ENCODE peak calls at places on chromosomes 6 and 20, in six cellular contexts. Z is IMR-90, Q is H9, P is mesenchymal stem cell, N is H1, H is neuronal stem cell. Y is an unnamed sample.
A peak's percentile ranks its signal among the peaks of the same experiment; 100 is the strongest.

GRCh38 chr20:52783769-52784168 is 188.4 kb upstream of the TSHZ2 start:
- DNase-seq in H (no peak), Z (no peak), P (peak; percentile 4), Q (peak; percentile 59), N (peak; percentile 75), Y (no peak)

GRCh38 chr6:163490826-163491577 is 76.5 kb downstream of the QKI start:
- DNase-seq in N (no peak), P (peak; percentile 55), H (no peak), Q (no peak), Z (peak; percentile 61), Y (peak; percentile 23)

GRCh38 chr6:5729813-5730212 is 276.9 kb downstream of the NRN1 start:
- DNase-seq in Q (no peak), H (no peak), N (no peak), Z (no peak), P (no peak), Y (no peak)

GRCh38 chr6:100678027-100678426 is 203.1 kb downstream of the ASCC3 start:
- DNase-seq in P (no peak), H (no peak), N (no peak), Q (no peak), Z (peak; percentile 28), Y (no peak)

GRCh38 chr20:275791-276190 is 14.8 kb downstream of the C20orf96 start:
- DNase-seq in Q (no peak), N (no peak), Z (no peak), P (no peak), H (no peak), Y (no peak)

GRCh38 chr6:117018771-117019170 is 141.7 kb downstream of the RFX6 start:
- DNase-seq in Q (no peak), N (no peak), Z (no peak), P (no peak), H (no peak), Y (no peak)

GRCh38 chr6:125604257-125604656 is 145.2 kb upstream of the HEY2 start:
- DNase-seq in Q (no peak), N (no peak), H (no peak), P (no peak), Z (no peak), Y (no peak)

GRCh38 chr6:105810105-105810921 is 275.8 kb upstream of the PRDM1 start:
- DNase-seq in Z (peak; percentile 91), Q (no peak), N (no peak), P (peak; percentile 87), H (no peak), Y (no peak)

GRCh38 chr6:47061631-47062300 is 19.6 kb upstream of the ADGRF1 start:
- DNase-seq in H (no peak), P (peak; percentile 43), Z (no peak), Q (no peak), N (no peak), Y (no peak)

GRCh38 chr6:30331981-30332380 is 5.3 kb downstream of the TRIM39 start:
- DNase-seq in N (no peak), Q (no peak), P (no peak), H (no peak), Z (no peak), Y (peak; percentile 45)

GRCh38 chr6:142725024-142725770 is 219.8 kb downstream of the HIVEP2 start:
- DNase-seq in H (no peak), Q (no peak), N (no peak), Z (no peak), P (no peak), Y (peak; percentile 18)
- H3K23ac ChIP-seq in H (no peak overlapping the region), Q (no peak overlapping the region), N (no peak overlapping the region), Z (no peak overlapping the region), P (no peak overlapping the region), Y (no peak overlapping the region)

GRCh38 chr20:36861875-36862801 is 13.8 kb upstream of the TLDC2 start:
- DNase-seq in H (no peak), Z (peak; percentile 83), P (peak; percentile 93), N (peak; percentile 61), Q (peak; percentile 52), Y (peak; percentile 93)
- H4K8ac ChIP-seq in H (no peak overlapping the region), Z (peak overlapping the region; percentile 87), P (peak overlapping the region; percentile 19), N (no peak overlapping the region), Q (no peak overlapping the region), Y (peak overlapping the region; percentile 69)

GRCh38 chr6:78925317-78925716 is 58.0 kb downstream of the IRAK1BP1 start:
- DNase-seq in P (no peak), H (no peak), Q (no peak), N (no peak), Z (no peak), Y (no peak)
- H3K9me3 ChIP-seq in P (peaks cover 13% of the 10 kb centered on the region), H (peaks cover 2% of the 10 kb centered on the region), Q (no peaks in the 10 kb centered on the region), N (no peaks in the 10 kb centered on the region), Z (no peaks in the 10 kb centered on the region), Y (peaks cover 4% of the 10 kb centered on the region)

GRCh38 chr20:63047946-63048345 is 41.2 kb upstream of the BHLHE23 start:
- DNase-seq in Q (no peak), P (no peak), Z (no peak), H (no peak), N (no peak), Y (no peak)
- H3K23ac ChIP-seq in Q (no peak overlapping the region), P (no peak overlapping the region), Z (no peak overlapping the region), H (no peak overlapping the region), N (no peak overlapping the region), Y (no peak overlapping the region)

GRCh38 chr20:46196990-46197389 is 78.9 kb downstream of the CD40 start:
- DNase-seq in P (no peak), N (no peak), Q (no peak), H (no peak), Z (no peak), Y (no peak)
- H4K8ac ChIP-seq in P (no peak overlapping the region), N (no peak overlapping the region), Q (no peak overlapping the region), H (no peak overlapping the region), Z (no peak overlapping the region), Y (no peak overlapping the region)

GRCh38 chr20:50309764-50310672 is 119.4 kb downstream of the CEBPB start:
- DNase-seq in Z (no peak), Q (no peak), N (no peak), P (no peak), H (no peak), Y (no peak)
- H3K9me3 ChIP-seq in Z (no peaks in the 10 kb centered on the region), Q (no peaks in the 10 kb centered on the region), N (no peaks in the 10 kb centered on the region), P (no peaks in the 10 kb centered on the region), H (no peaks in the 10 kb centered on the region), Y (no peaks in the 10 kb centered on the region)

GRCh38 chr6:43725643-43726580 is 38.3 kb upstream of the MRPS18A start:
- DNase-seq in H (no peak), Z (no peak), Q (no peak), P (no peak), N (no peak), Y (no peak)
- H3K23ac ChIP-seq in H (no peak overlapping the region), Z (peak overlapping the region; percentile 50), Q (no peak overlapping the region), P (no peak overlapping the region), N (no peak overlapping the region), Y (no peak overlapping the region)

DNA sequence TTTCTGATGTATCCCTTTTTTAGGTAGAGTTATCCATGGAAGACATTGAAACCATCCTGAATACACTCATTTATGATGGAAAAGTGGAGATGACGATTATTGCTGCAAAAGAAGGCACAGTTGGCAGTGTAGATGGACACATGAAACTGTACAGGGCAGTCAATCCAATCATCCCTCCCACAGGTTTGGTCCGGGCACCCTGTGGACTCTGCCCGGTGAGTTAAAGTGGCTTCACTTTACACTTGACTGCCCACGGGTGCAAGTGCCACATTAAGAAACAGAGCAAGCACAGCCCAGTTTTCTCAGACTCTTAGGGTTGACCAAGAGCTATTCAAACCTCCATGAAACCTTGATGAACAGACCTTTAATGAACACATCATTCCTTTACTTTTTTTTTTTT is 14.4 kb downstream of the POLR3F start:
- DNase-seq in Z (no peak), Q (no peak), P (no peak), H (no peak), N (no peak), Y (no peak)
- H4K8ac ChIP-seq in Z (no peak overlapping the region), Q (no peak overlapping the region), P (no peak overlapping the region), H (no peak overlapping the region), N (no peak overlapping the region), Y (no peak overlapping the region)

GRCh38 chr6:23307516-23307915 is 738.1 kb downstream of the HDGFL1 start:
- DNase-seq in H (no peak), N (no peak), Q (no peak), Z (no peak), P (no peak), Y (no peak)
- H3K9me3 ChIP-seq in H (no peaks in the 10 kb centered on the region), N (no peaks in the 10 kb centered on the region), Q (no peaks in the 10 kb centered on the region), Z (no peaks in the 10 kb centered on the region), P (no peaks in the 10 kb centered on the region), Y (no peaks in the 10 kb centered on the region)